ENCODE peak calls at places on chromosomes 3 and 15, in six cellular contexts. One of them, this sample, is unnamed.

GRCh38 chr15:78624651-78625590 is 4.1 kb upstream of the CHRNA3 start:
- DNase-seq in HepG2: no peak
- DNase-seq in K562: no peak
- DNase-seq in H1: no peak
- DNase-seq in GM12878: no peak
- DNase-seq in HCT116: no peak
- DNase-seq in this sample: no peak

GRCh38 chr3:129077222-129077621 is 16.6 kb downstream of the GP9 start:
- DNase-seq in K562: no peak
- DNase-seq in HepG2: peak
- DNase-seq in HCT116: no peak
- DNase-seq in GM12878: no peak
- DNase-seq in H1: no peak
- DNase-seq in this sample: no peak

GRCh38 chr3:13706886-13707285 is 158.0 kb downstream of the FBLN2 start:
- DNase-seq in H1: no peak
- DNase-seq in HCT116: no peak
- DNase-seq in GM12878: no peak
- DNase-seq in HepG2: no peak
- DNase-seq in K562: no peak
- DNase-seq in this sample: no peak

GRCh38 chr15:56982987-56983386 is 64.5 kb downstream of the TCF12 start:
- DNase-seq in HCT116: no peak
- DNase-seq in H1: no peak
- DNase-seq in K562: no peak
- DNase-seq in GM12878: no peak
- DNase-seq in HepG2: no peak
- DNase-seq in this sample: no peak

GRCh38 chr15:76062282-76062681 is 2.5 kb downstream of the TMEM266 start:
- DNase-seq in HCT116: no peak
- DNase-seq in GM12878: no peak
- DNase-seq in HepG2: no peak
- DNase-seq in H1: no peak
- DNase-seq in K562: no peak
- DNase-seq in this sample: no peak

GRCh38 chr3:137202941-137203340 is 245.2 kb downstream of the IL20RB start:
- DNase-seq in HCT116: no peak
- DNase-seq in H1: no peak
- DNase-seq in GM12878: no peak
- DNase-seq in HepG2: peak
- DNase-seq in K562: no peak
- DNase-seq in this sample: no peak

GRCh38 chr3:10557783-10558373 is 52.5 kb upstream of the ATP2B2 start:
- DNase-seq in GM12878: no peak
- DNase-seq in HCT116: no peak
- DNase-seq in HepG2: no peak
- DNase-seq in H1: peak
- DNase-seq in K562: no peak
- DNase-seq in this sample: no peak

GRCh38 chr3:64687381-64687780 is 419 bp downstream of the ADAMTS9 start:
- DNase-seq in H1: peak
- DNase-seq in GM12878: no peak
- DNase-seq in HCT116: no peak
- DNase-seq in K562: no peak
- DNase-seq in HepG2: no peak
- DNase-seq in this sample: no peak

GRCh38 chr15:77966540-77967290 is 110.8 kb downstream of the TBC1D2B start:
- DNase-seq in HCT116: peak
- DNase-seq in H1: peak
- DNase-seq in GM12878: no peak
- DNase-seq in HepG2: peak
- DNase-seq in K562: peak
- DNase-seq in this sample: no peak

GRCh38 chr3:126064627-126065258 is 19.2 kb downstream of the SLC41A3 start:
- DNase-seq in GM12878: no peak
- DNase-seq in HepG2: no peak
- DNase-seq in H1: no peak
- DNase-seq in K562: no peak
- DNase-seq in HCT116: no peak
- DNase-seq in this sample: no peak

GRCh38 chr3:93843981-93844380 is 129.7 kb downstream of the PROS1 start:
- DNase-seq in HepG2: no peak
- DNase-seq in K562: no peak
- DNase-seq in H1: no peak
- DNase-seq in GM12878: no peak
- DNase-seq in HCT116: peak
- DNase-seq in this sample: peak

GRCh38 chr3:25897019-25897418 is 107.1 kb downstream of the OXSM start:
- DNase-seq in GM12878: no peak
- DNase-seq in HCT116: peak
- DNase-seq in HepG2: peak
- DNase-seq in H1: peak
- DNase-seq in K562: peak
- DNase-seq in this sample: no peak

GRCh38 chr3:138509586-138509985 is 75.2 kb downstream of the ESYT3 start:
- DNase-seq in HCT116: no peak
- DNase-seq in GM12878: no peak
- DNase-seq in K562: no peak
- DNase-seq in H1: no peak
- DNase-seq in HepG2: no peak
- DNase-seq in this sample: no peak

GRCh38 chr3:177928156-177928555 is 608.1 kb upstream of the KCNMB2 start:
- DNase-seq in HCT116: peak
- DNase-seq in GM12878: no peak
- DNase-seq in HepG2: no peak
- DNase-seq in H1: no peak
- DNase-seq in K562: no peak
- DNase-seq in this sample: no peak

GRCh38 chr15:90585863-90586262 is 56.1 kb downstream of the CRTC3 start:
- DNase-seq in HCT116: no peak
- DNase-seq in GM12878: no peak
- DNase-seq in H1: no peak
- DNase-seq in HepG2: no peak
- DNase-seq in K562: no peak
- DNase-seq in this sample: no peak

GRCh38 chr15:34713635-34714034 is 41.2 kb downstream of the GJD2 start:
- DNase-seq in H1: no peak
- DNase-seq in HepG2: no peak
- DNase-seq in K562: no peak
- DNase-seq in HCT116: no peak
- DNase-seq in GM12878: no peak
- DNase-seq in this sample: no peak

DNA sequence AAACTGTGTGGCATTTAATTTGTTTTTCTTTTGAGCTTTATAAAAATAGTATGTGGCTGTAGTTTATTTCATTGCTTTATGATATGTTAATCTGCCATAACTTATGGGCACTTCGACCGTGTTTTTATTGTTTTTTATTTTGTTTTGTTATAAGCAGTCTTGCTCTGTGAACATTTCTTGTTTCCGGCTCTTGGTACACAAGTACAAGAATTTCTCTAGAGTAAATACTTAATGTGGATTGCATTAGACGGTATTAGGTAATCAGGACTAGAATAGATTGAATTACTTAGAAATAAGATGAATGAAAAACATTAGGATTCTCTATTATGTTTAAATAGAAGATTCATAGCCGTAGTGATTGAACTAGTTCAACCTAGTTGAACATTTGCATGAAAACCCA is 2.1 kb downstream of the ZFAND6 start:
- DNase-seq in H1: no peak
- DNase-seq in HCT116: no peak
- DNase-seq in GM12878: no peak
- DNase-seq in K562: no peak
- DNase-seq in HepG2: peak
- DNase-seq in this sample: no peak
- H3K4me3 ChIP-seq in H1: no peak
- H3K4me3 ChIP-seq in HCT116: no peak
- H3K4me3 ChIP-seq in GM12878: peak
- H3K4me3 ChIP-seq in K562: peak
- H3K4me3 ChIP-seq in HepG2: peak
- H3K4me3 ChIP-seq in this sample: no peak

DNA sequence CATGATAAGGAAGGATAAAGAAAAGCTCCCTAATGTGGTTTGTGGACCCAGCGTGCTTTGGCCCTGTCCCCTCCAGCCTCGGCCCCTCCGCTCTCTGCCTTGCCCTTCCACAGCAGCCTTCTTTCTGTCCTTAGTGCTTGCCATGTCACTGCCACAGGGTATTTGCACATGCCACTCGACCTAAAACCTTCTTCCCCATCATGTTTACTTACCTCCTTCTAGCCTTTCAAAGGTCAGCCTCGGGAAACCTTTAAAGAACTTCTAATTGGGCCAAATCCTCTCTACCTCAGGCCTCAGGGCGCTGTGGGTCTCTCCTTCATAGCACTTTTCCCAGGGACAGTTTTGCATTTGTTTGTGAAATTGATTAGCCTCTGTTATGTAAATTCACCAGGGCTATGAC is 73.0 kb downstream of the SCN11A start:
- DNase-seq in HepG2: no peak
- DNase-seq in HCT116: no peak
- DNase-seq in K562: no peak
- DNase-seq in GM12878: no peak
- DNase-seq in H1: no peak
- DNase-seq in this sample: peak
- TF ChIP-seq ZNF274 in HepG2: no peak
- TF ChIP-seq ZNF274 in HCT116: no peak
- TF ChIP-seq ZNF274 in K562: no peak
- TF ChIP-seq ZNF274 in GM12878: no peak
- TF ChIP-seq ZNF274 in H1: no peak
- TF ChIP-seq ZNF274 in this sample: no peak

DNA sequence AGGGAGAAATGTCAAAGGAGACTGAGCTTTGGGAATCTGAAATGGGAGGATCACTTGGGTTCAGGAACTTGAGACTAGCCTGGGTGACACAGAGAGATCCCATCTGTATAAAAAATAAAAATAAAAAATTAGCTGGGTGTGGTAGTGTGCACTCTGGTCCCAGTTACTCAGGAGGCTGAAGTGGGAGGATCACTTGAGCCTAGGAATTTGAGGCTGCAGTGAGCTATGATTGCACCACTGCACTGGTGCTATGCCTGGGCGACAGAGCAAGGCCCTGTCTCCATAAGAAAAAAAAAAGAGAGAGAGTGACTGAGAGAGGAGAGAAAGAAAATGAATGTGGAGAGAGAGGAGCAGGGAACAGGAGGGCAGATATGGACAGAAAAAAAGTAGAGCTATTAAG is 72.8 kb downstream of the SENP2 start:
- DNase-seq in HCT116: no peak
- DNase-seq in HepG2: no peak
- DNase-seq in GM12878: no peak
- DNase-seq in H1: no peak
- DNase-seq in K562: no peak
- DNase-seq in this sample: no peak
- TF ChIP-seq YY1 in HCT116: no peak
- TF ChIP-seq YY1 in HepG2: no peak
- TF ChIP-seq YY1 in GM12878: no peak
- TF ChIP-seq YY1 in H1: no peak
- TF ChIP-seq YY1 in K562: no peak
- TF ChIP-seq YY1 in this sample: no peak

GRCh38 chr15:45457215-45457614 is 65.3 kb downstream of the SLC30A4 start:
- DNase-seq in GM12878: no peak
- DNase-seq in K562: no peak
- DNase-seq in HepG2: no peak
- DNase-seq in H1: no peak
- DNase-seq in HCT116: no peak
- DNase-seq in this sample: no peak
- H3K4me3 ChIP-seq in GM12878: no peak
- H3K4me3 ChIP-seq in K562: no peak
- H3K4me3 ChIP-seq in HepG2: no peak
- H3K4me3 ChIP-seq in H1: no peak
- H3K4me3 ChIP-seq in HCT116: no peak
- H3K4me3 ChIP-seq in this sample: no peak

This sample was measured in NT2/D1.